ENCODE peak calls at places on chromosome 11, in eight cellular contexts. Z is activated B cell treated with CpG ODN at 0.5 μM for 24 hours; S is stromal cell of bone marrow; U is cardiac muscle cell; F is D341Med; A is activated T-helper 1 cell treated with anti-CD3 and anti-CD28 coated beads, Interleukin-2, amount 50 U/mL, for 16 hours; Y is AG04450; L is stimulated activated CD4-positive, alpha-beta T cell treated with anti-CD3 and anti-CD28 coated beads, Interleukin-15, amount 100 ng/mL, for 24 hours. H is an unnamed sample.

GRCh38 chr11:76161261-76161961 is 44.9 kb downstream of the WNT11 start:
- DNase-seq in S (no peak), Y (no peak), F (peak), Z (no peak), U (peak), A (no peak), L (no peak), H (no peak)

GRCh38 chr11:113572349-113572748 is 97.2 kb upstream of the DRD2 start:
- DNase-seq in L (no peak), F (no peak), Y (no peak), A (no peak), S (no peak), Z (no peak), U (peak), H (no peak)

GRCh38 chr11:11579012-11579755 is 42.6 kb downstream of the GALNT18 start:
- DNase-seq in Z (no peak), S (no peak), F (no peak), A (no peak), L (no peak), Y (no peak), U (no peak), H (no peak)

GRCh38 chr11:68358416-68358815 is 46.0 kb downstream of the LRP5 start:
- DNase-seq in A (no peak), Z (no peak), S (no peak), L (no peak), U (peak), Y (no peak), F (no peak), H (no peak)

GRCh38 chr11:77634724-77635123 is 2.9 kb downstream of the CLNS1A start:
- DNase-seq in S (no peak), Y (no peak), Z (no peak), U (no peak), A (no peak), F (no peak), L (no peak), H (no peak)

GRCh38 chr11:12319734-12320387 is 57.5 kb upstream of the PARVA start:
- DNase-seq in Z (no peak), S (no peak), Y (no peak), U (no peak), F (peak), A (no peak), L (no peak), H (no peak)

GRCh38 chr11:69518081-69518950 is 36.9 kb downstream of the LINC01488 start:
- DNase-seq in U (peak), Y (peak), S (peak), L (no peak), Z (no peak), A (no peak), F (no peak), H (peak)

GRCh38 chr11:33045551-33046255 is 6.3 kb downstream of the TCP11L1 start:
- DNase-seq in F (no peak), S (no peak), Y (no peak), L (no peak), U (peak), A (no peak), Z (no peak), H (no peak)

GRCh38 chr11:26762089-26762488 is 40.2 kb upstream of the SLC5A12 start:
- DNase-seq in S (no peak), Z (no peak), F (no peak), Y (no peak), A (no peak), U (no peak), L (no peak), H (no peak)

H was measured in AG04449.